ENCODE peak calls at places on chromosomes 11 and 22, in four cellular contexts. F is activated gamma-delta T cell, G is HS-5, L is psoas muscle. D is an unnamed sample.
A peak's percentile ranks its signal among the peaks of the same experiment; 100 is the strongest.

GRCh38 chr11:22786475-22786874 is 43.1 kb downstream of the SVIP start:
- DNase-seq in F (no peak), G (no peak), L (no peak), D (no peak)

GRCh38 chr11:76709259-76709658 is 38.7 kb upstream of the LRRC32 start:
- DNase-seq in F (no peak), G (no peak), L (no peak), D (no peak)

GRCh38 chr11:89182773-89183172 is 5.1 kb downstream of the TYR start:
- DNase-seq in F (no peak), G (no peak), L (no peak), D (no peak)

GRCh38 chr11:117058761-117059233 is 39.4 kb downstream of the SIK3 start:
- DNase-seq in F (no peak), G (no peak), L (no peak), D (no peak)

GRCh38 chr11:40291304-40292100 is 1168.0 kb downstream of the LRRC4C start:
- DNase-seq in F (no peak), G (no peak), L (no peak), D (no peak)

GRCh38 chr22:20087319-20088262 is 7.5 kb downstream of the DGCR8 start:
- DNase-seq in F (no peak), G (no peak), L (no peak), D (no peak)

GRCh38 chr11:31809857-31810778 is 1.0 kb downstream of the PAX6 start:
- DNase-seq in F (no peak), G (peak; percentile 10), L (no peak), D (peak; percentile 61)

GRCh38 chr11:35162795-35163194 is 23.8 kb downstream of the CD44 start:
- DNase-seq in F (no peak), G (peak; percentile 34), L (no peak), D (no peak)

GRCh38 chr22:36874309-36874696 is 13.5 kb downstream of the NCF4 start:
- DNase-seq in F (no peak), G (no peak), L (no peak), D (no peak)

GRCh38 chr11:20327377-20327776 is 36.1 kb upstream of the HTATIP2 start:
- DNase-seq in F (no peak), G (no peak), L (no peak), D (no peak)

GRCh38 chr11:17575431-17576425 is 28.7 kb downstream of the OTOG start:
- DNase-seq in F (no peak), G (no peak), L (no peak), D (no peak)

GRCh38 chr11:13972033-13972910 is 9.7 kb downstream of the SPON1 start:
- DNase-seq in F (no peak), G (no peak), L (no peak), D (no peak)

GRCh38 chr11:67242548-67242947 is 23.7 kb upstream of the GRK2 start:
- DNase-seq in F (no peak), G (no peak), L (no peak), D (no peak)

GRCh38 chr22:28883917-28884753 is 763 bp downstream of the ZNRF3 start:
- DNase-seq in F (no peak), G (no peak), L (peak; percentile 43), D (no peak)

GRCh38 chr22:49825944-49826602 is 1.6 kb downstream of the BRD1 start:
- DNase-seq in F (peak; percentile 51), G (peak; percentile 23), L (no peak), D (peak; percentile 38)

GRCh38 chr11:72039108-72039850 is 40.6 kb downstream of the IL18BP start:
- DNase-seq in F (no peak), G (no peak), L (no peak), D (peak; percentile 24)

GRCh38 chr11:18264035-18264434 is 2.0 kb upstream of the SAA1 start:
- DNase-seq in F (no peak), G (no peak), L (no peak), D (no peak)

GRCh38 chr11:17077240-17077519 is 287 bp downstream of the RPS13 start:
- DNase-seq in F (no peak), G (no peak), L (no peak), D (no peak)

GRCh38 chr11:119742263-119742861 is 13.4 kb upstream of the NECTIN1 start:
- DNase-seq in F (no peak), G (no peak), L (no peak), D (no peak)

GRCh38 chr22:31081963-31082605 is 966 bp downstream of the SMTN start:
- DNase-seq in F (no peak), G (peak; percentile 67), L (peak; percentile 12), D (peak; percentile 29)

GRCh38 chr11:41660585-41660984 is 201.1 kb upstream of the LRRC4C start:
- DNase-seq in F (no peak), G (no peak), L (no peak), D (no peak)

GRCh38 chr11:108574675-108575074 is 18.9 kb downstream of the EXPH5 start:
- DNase-seq in F (no peak), G (no peak), L (no peak), D (no peak)

GRCh38 chr22:37639771-37640590 is 512 bp downstream of the SH3BP1 start:
- DNase-seq in F (no peak), G (no peak), L (no peak), D (no peak)

GRCh38 chr11:133403900-133404299 is 128.4 kb downstream of the OPCML start:
- DNase-seq in F (no peak), G (no peak), L (no peak), D (no peak)

GRCh38 chr22:22460060-22460459 is 48.5 kb downstream of the ZNF280B start:
- DNase-seq in F (no peak), G (no peak), L (no peak), D (no peak)

GRCh38 chr22:29146101-29146560 is 59.6 kb upstream of the EMID1 start:
- DNase-seq in F (no peak), G (no peak), L (no peak), D (no peak)

GRCh38 chr11:35031869-35032268 is 107.1 kb upstream of the CD44 start:
- DNase-seq in F (no peak), G (peak; percentile 60), L (no peak), D (no peak)

GRCh38 chr22:36413022-36413770 is 25.4 kb upstream of the MYH9 start:
- DNase-seq in F (no peak), G (no peak), L (no peak), D (peak; percentile 58)